ENCODE peak calls at places on chromosomes 6 and 20, in five cellular contexts. F is OCI-LY7, E is uterus, U is AG09309, Q is stomach. A is an unnamed sample.

GRCh38 chr20:25360631-25361286 is 29.9 kb downstream of the ABHD12 start:
- DNase-seq in E (no peak), U (no peak), F (no peak), Q (no peak), A (peak)

GRCh38 chr20:31560900-31561598 is 44.0 kb upstream of the ID1 start:
- DNase-seq in F (no peak), Q (peak), U (peak), E (no peak), A (peak)

GRCh38 chr6:155770856-155771255 is 315.2 kb upstream of the NOX3 start:
- DNase-seq in U (no peak), E (no peak), F (no peak), Q (no peak), A (no peak)

GRCh38 chr6:144129469-144129868 is 20.8 kb upstream of the STX11 start:
- DNase-seq in Q (no peak), U (no peak), F (no peak), E (no peak), A (no peak)

GRCh38 chr6:35080821-35081425 is 60.2 kb downstream of the TCP11 start:
- DNase-seq in U (no peak), E (peak), F (no peak), Q (no peak), A (no peak)

GRCh38 chr6:156279306-156279969 is 497.7 kb upstream of the ARID1B start:
- DNase-seq in U (no peak), Q (no peak), E (no peak), F (peak), A (no peak)

GRCh38 chr20:40110241-40110910 is 578.7 kb downstream of the MAFB start:
- DNase-seq in U (no peak), F (no peak), Q (no peak), E (peak), A (no peak)

GRCh38 chr6:107330190-107330589 is 129.2 kb downstream of the PDSS2 start:
- DNase-seq in U (no peak), Q (no peak), E (no peak), F (peak), A (no peak)

GRCh38 chr6:163766936-163767335 is 352.4 kb downstream of the QKI start:
- DNase-seq in Q (no peak), U (no peak), F (no peak), E (no peak), A (no peak)

GRCh38 chr20:9202440-9203080 is 133.7 kb downstream of the PLCB4 start:
- DNase-seq in U (no peak), E (no peak), F (no peak), Q (no peak), A (no peak)

GRCh38 chr6:23659125-23659524 is 466.9 kb upstream of the NRSN1 start:
- DNase-seq in E (no peak), F (no peak), U (no peak), Q (no peak), A (peak)

DNA sequence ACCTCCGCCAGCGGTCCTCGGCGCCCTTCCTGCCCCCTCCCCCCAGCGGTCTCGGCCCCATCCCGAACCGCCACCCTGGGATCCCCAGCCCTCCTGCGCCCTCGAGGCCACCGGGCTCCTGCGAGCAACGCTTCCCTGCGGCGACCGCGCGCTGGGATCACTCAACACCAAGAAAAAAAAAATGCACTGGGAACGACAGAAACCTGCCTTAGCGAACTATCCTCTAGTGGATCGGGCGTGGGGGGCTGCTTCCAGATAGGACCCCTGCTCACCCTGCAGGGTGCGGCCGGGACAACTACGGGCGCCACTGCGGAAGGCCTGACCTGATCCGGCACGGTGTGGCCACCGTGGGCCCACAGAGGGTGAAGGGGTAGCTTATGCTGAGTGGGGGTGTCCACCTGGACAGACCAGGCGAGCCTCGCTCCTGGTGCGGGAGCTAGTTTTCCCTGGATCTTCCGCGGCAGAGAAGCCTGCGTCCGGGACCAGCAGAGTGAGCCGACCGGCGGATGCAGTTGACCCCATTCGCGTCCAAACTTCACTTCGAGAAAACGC is 38.0 kb downstream of the NCR2 start:
- DNase-seq in U (no peak), F (no peak), E (no peak), Q (no peak), A (no peak)
- H3K4me3 ChIP-seq in U (no peak), F (no peak), E (no peak), Q (peak), A (no peak)

DNA sequence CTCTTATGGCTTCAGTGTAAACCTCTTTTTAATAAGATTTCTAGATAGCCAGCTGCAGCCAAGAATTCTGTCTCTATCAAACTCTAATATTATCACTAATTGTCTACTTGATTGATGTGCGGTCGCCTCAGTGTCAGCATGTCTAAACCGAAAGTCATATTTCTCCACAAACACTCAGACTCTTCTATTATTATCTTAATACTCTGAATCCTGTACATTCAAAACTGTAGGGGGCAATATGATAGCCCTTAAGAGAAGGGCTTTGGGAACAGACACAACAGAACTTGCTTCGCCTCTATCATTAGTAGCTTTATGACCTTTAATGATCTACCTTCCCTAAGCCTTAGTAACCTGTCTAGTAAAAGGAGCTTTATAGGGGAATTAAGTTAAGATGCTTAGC is 379.7 kb upstream of the PTCHD4 start:
- DNase-seq in U (no peak), E (no peak), Q (no peak), F (no peak), A (no peak)
- TF ChIP-seq CTCF in U (no peak), E (no peak), Q (no peak), F (no peak), A (no peak)

DNA sequence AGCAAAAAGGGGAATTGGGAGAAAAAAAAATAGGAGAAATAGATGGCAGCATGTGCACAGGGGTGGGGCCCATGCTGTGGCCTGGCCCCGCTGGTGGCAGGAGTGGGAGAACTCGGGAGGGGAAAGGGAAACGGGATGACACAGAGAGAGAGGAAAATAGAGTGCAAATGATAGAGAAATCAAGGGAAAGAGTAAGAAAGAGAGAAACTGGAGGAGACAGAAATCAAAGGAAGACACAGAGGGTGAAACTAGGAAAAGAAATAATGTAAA is 15.4 kb upstream of the GOPC start:
- DNase-seq in E (no peak), U (no peak), Q (no peak), F (no peak), A (no peak)
- H3K4me3 ChIP-seq in E (no peak), U (no peak), Q (no peak), F (no peak), A (no peak)

GRCh38 chr6:33688006-33688405 is 23.5 kb downstream of the UQCC2 start:
- DNase-seq in U (no peak), Q (no peak), F (no peak), E (no peak), A (no peak)
- TF ChIP-seq CTCF in U (no peak), Q (no peak), F (no peak), E (no peak), A (no peak)

GRCh38 chr20:38445901-38446425 is 10.8 kb upstream of the SNHG17 start:
- DNase-seq in E (no peak), F (no peak), U (no peak), Q (no peak), A (no peak)

GRCh38 chr20:38446441-38447209 is 11.5 kb upstream of the SNHG17 start:
- DNase-seq in E (peak), F (peak), U (peak), Q (peak), A (peak)

GRCh38 chr20:38447251-38447661 is 12.1 kb upstream of the SNHG17 start:
- DNase-seq in F (no peak), U (no peak), E (no peak), Q (no peak), A (no peak)

GRCh38 chr20:38449046-38449445 is 13.9 kb upstream of the SNHG17 start:
- DNase-seq in U (no peak), Q (no peak), F (no peak), E (no peak), A (no peak)

GRCh38 chr20:38447931-38448675 is 13.0 kb upstream of the SNHG17 start:
- DNase-seq in E (no peak), Q (no peak), F (peak), U (no peak), A (no peak)
- H3K4me3 ChIP-seq in E (no peak), Q (no peak), F (peak), U (no peak), A (no peak)

DNA sequence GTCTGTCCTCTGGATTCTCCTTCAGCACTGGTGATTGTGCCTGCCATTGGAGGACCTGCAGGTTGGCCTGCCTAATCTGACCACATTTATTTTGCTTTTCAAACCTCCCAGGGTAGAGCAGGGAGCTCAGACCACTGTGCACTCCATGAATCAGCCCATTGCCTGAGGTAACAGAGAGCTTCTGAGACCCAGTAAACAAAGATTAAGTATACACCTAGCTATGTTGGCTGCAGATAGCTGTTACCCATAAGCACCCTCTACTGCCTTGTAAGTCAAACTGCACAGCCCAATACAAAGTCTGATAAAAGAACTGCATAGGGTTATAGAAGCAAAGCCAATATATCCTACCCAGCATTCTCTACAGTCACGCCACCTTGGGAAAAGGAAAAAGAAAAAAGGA is 338.7 kb downstream of the HTR1B start:
- DNase-seq in Q (no peak), U (peak), F (no peak), E (no peak), A (peak)
- TF ChIP-seq CTCF in Q (no peak), U (peak), F (no peak), E (no peak), A (no peak)

DNA sequence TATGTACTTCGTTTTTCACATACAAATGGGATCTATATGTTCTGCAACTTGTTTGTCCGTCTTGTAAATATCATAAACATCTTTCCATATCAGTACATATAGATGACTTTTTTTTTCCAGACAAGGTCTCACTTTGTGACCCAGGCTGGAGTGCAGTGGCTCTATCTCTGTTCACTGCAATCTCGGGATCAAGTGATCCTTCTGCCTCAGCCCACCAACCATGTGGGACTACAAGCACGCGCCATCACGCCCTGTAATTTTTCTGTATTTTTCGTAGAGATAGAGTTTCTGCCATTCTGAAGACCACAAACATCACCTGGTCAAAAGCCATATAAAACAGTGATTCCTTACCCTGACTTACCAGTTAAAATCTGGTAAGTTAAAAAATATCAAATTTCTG is 37.7 kb upstream of the SYNCRIP start:
- DNase-seq in E (no peak), F (peak), U (no peak), Q (no peak), A (no peak)
- H3K4me3 ChIP-seq in E (no peak), F (peak), U (no peak), Q (no peak), A (peak)

GRCh38 chr6:40856271-40856670 is 182.8 kb downstream of the UNC5CL start:
- DNase-seq in U (peak), Q (no peak), F (no peak), E (no peak), A (peak)

GRCh38 chr6:40854592-40854991 is 184.4 kb downstream of the UNC5CL start:
- DNase-seq in U (no peak), F (no peak), Q (no peak), E (no peak), A (no peak)

GRCh38 chr6:40848868-40849524 is 190.0 kb downstream of the UNC5CL start:
- DNase-seq in U (no peak), E (no peak), Q (no peak), F (no peak), A (no peak)

GRCh38 chr6:40855481-40855880 is 183.5 kb downstream of the UNC5CL start:
- DNase-seq in U (no peak), E (no peak), Q (no peak), F (no peak), A (no peak)

DNA sequence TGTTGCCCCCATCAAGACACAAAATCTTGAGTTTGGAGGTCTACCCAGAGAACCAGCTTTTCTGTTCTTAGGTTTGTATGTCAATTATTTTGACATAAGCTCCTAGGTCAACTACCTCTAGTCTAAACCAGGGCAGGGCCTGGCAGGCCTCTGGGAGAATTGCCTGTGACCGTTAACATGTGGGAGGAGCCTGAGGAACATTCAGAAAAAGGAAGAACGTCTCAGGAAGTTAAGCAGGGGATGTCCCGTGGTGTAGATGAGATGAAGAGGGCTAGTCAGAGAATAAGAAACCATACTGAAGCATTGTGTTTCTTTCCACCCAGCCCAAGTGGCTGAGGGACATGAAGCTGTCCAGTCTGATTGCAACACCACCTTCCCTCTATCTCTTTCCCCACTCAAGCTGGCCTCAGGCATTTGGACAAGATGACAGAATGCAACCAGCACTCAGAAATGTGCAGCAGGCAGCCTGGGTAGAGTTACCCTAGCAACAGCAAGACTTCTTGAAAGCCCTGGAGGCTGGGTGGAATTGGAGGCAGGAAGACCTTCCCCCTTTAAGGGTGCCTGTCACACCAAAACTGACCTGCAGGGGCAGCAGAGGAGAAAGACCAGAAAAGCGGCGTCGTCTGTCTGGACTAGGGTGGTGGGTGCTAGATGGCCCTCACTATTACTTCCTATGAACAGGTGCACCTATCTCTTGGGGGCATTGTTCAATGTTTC is 186.2 kb downstream of the UNC5CL start:
- DNase-seq in F (peak), E (no peak), U (peak), Q (no peak), A (peak)
- TF ChIP-seq CTCF in F (peak), E (no peak), U (peak), Q (no peak), A (peak)

GRCh38 chr6:90175627-90176538 is 120.8 kb downstream of the BACH2 start:
- DNase-seq in E (no peak), U (no peak), F (no peak), Q (no peak), A (no peak)

GRCh38 chr6:90179190-90180169 is 117.2 kb downstream of the BACH2 start:
- DNase-seq in U (no peak), F (no peak), E (no peak), Q (no peak), A (peak)

GRCh38 chr6:90178294-90178678 is 118.4 kb downstream of the BACH2 start:
- DNase-seq in U (no peak), F (no peak), E (no peak), Q (no peak), A (no peak)

GRCh38 chr6:90180526-90180925 is 116.1 kb downstream of the BACH2 start:
- DNase-seq in U (no peak), Q (no peak), E (no peak), F (no peak), A (no peak)

DNA sequence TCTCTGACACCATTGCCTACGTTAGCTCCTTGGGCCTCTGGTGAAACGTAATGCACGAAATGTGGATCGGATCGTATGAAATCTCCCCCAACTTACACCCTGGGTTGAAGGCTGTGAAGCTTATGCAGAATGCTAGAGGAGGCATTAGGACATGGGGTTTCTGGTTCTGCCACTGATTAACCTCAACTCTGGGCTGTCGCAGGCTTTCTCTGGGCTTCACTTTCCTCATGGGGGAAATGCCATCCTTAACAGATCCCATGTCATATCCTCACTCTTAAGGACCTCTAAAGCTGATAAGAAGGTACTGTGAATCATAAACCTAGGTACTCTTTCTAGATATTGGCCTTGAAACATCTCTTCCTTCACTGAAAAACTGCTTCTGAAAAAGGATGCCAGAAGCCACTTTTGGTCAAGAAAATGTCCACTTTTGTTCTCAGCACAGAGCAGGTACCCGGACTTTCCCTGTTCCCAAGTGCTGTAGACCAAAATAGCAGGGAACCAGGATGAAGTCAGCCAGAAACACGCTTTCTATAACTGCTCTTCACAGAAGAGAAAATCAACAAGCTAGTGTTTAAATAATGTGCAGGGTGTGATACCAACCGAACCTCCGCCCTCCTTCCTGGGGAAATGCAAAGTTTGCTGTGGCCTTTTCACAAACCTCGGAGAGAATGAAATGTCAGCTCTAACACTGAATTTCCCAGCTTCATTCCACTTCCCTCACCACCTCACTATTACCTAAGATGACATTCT is 118.9 kb downstream of the BACH2 start:
- DNase-seq in E (no peak), Q (no peak), U (no peak), F (no peak), A (no peak)
- H3K4me3 ChIP-seq in E (no peak), Q (no peak), U (no peak), F (no peak), A (no peak)